ENCODE peak calls at places on chromosomes 3 and 15, in nine cellular contexts. C is NCI-H1092 treated with DMSO at 0.1 percent for 48 hours; W is foreskin fibroblast; A is Caki2; G is activated CD8-positive, alpha-beta T cell treated with anti-CD3 and anti-CD28 coated beads for 36 hours; Q is SK-MEL-5; X is GM03348; T is GM04504; V is neural crest cell. M is an unnamed sample.

GRCh38 chr3:139388961-139389551 is 391 bp downstream of the COPB2 start:
- DNase-seq in C (no peak), W (no peak), A (peak; percentile 10), G (peak; percentile 38), Q (no peak), X (peak; percentile 13), T (no peak), V (no peak), M (no peak)

GRCh38 chr3:119194237-119195150 is 21.1 kb downstream of the UPK1B start:
- DNase-seq in C (no peak), W (no peak), A (no peak), G (no peak), Q (no peak), X (peak; percentile 36), T (no peak), V (no peak), M (no peak)

GRCh38 chr15:45253330-45253729 is 1.3 kb downstream of the SLC28A2 start:
- DNase-seq in C (no peak), W (no peak), A (no peak), G (peak; percentile 19), Q (peak; percentile 11), X (no peak), T (no peak), V (no peak), M (no peak)

GRCh38 chr3:96354742-96355141 is 459.7 kb upstream of the EPHA6 start:
- DNase-seq in C (no peak), W (no peak), A (no peak), G (no peak), Q (no peak), X (no peak), T (no peak), V (no peak), M (no peak)

GRCh38 chr15:63860161-63860954 is 26.6 kb upstream of the HERC1 start:
- DNase-seq in C (no peak), W (no peak), A (no peak), G (peak; percentile 78), Q (no peak), X (no peak), T (no peak), V (no peak), M (no peak)

GRCh38 chr3:100068758-100069345 is 45.4 kb downstream of the FILIP1L start:
- DNase-seq in C (peak; percentile 79), W (peak; percentile 66), A (no peak), G (peak; percentile 90), Q (peak; percentile 83), X (peak; percentile 78), T (no peak), V (peak; percentile 66), M (peak; percentile 60)

GRCh38 chr3:71930056-71930991 is 145.4 kb upstream of the PROK2 start:
- DNase-seq in C (no peak), W (peak; percentile 25), A (no peak), G (peak; percentile 21), Q (peak; percentile 36), X (peak; percentile 86), T (peak; percentile 7), V (no peak), M (no peak)

GRCh38 chr15:52288051-52288942 is 7.3 kb downstream of the MYO5C start:
- DNase-seq in C (no peak), W (no peak), A (peak; percentile 57), G (no peak), Q (no peak), X (no peak), T (no peak), V (no peak), M (peak; percentile 59)

GRCh38 chr15:33083232-33084006 is 111.1 kb downstream of the FMN1 start:
- DNase-seq in C (no peak), W (no peak), A (no peak), G (no peak), Q (no peak), X (no peak), T (no peak), V (no peak), M (no peak)

GRCh38 chr15:50876260-50876988 is 32.1 kb upstream of the AP4E1 start:
- DNase-seq in C (no peak), W (no peak), A (no peak), G (no peak), Q (no peak), X (no peak), T (no peak), V (no peak), M (no peak)

GRCh38 chr15:41783272-41783660 is 9.0 kb downstream of the MAPKBP1 start:
- DNase-seq in C (no peak), W (no peak), A (no peak), G (no peak), Q (no peak), X (no peak), T (no peak), V (no peak), M (no peak)

GRCh38 chr3:138078096-138078495 is 37.3 kb downstream of the DZIP1L start:
- DNase-seq in C (no peak), W (peak; percentile 27), A (no peak), G (peak; percentile 14), Q (no peak), X (no peak), T (no peak), V (no peak), M (no peak)

GRCh38 chr3:181581651-181582050 is 130.1 kb upstream of the SOX2 start:
- DNase-seq in C (no peak), W (no peak), A (no peak), G (no peak), Q (no peak), X (no peak), T (no peak), V (no peak), M (no peak)

GRCh38 chr3:114213262-114213668 is 24.1 kb downstream of the ZNF80 start:
- DNase-seq in C (no peak), W (peak; percentile 81), A (peak; percentile 76), G (no peak), Q (no peak), X (peak; percentile 16), T (peak; percentile 36), V (no peak), M (no peak)

GRCh38 chr3:13263770-13264467 is 156.2 kb downstream of the NUP210 start:
- DNase-seq in C (no peak), W (no peak), A (no peak), G (no peak), Q (no peak), X (no peak), T (no peak), V (no peak), M (no peak)

GRCh38 chr3:195226900-195227447 is 44.0 kb downstream of the XXYLT1 start:
- DNase-seq in C (no peak), W (no peak), A (no peak), G (peak; percentile 72), Q (peak; percentile 50), X (no peak), T (no peak), V (no peak), M (no peak)

GRCh38 chr3:72907851-72908620 is 20.2 kb downstream of the GXYLT2 start:
- DNase-seq in C (no peak), W (peak; percentile 82), A (peak; percentile 56), G (no peak), Q (no peak), X (peak; percentile 83), T (peak; percentile 65), V (no peak), M (no peak)

GRCh38 chr3:31377045-31377642 is 155.6 kb upstream of the STT3B start:
- DNase-seq in C (no peak), W (peak; percentile 53), A (peak; percentile 37), G (peak; percentile 52), Q (no peak), X (peak; percentile 26), T (no peak), V (no peak), M (no peak)

GRCh38 chr15:101406796-101407195 is 82.7 kb downstream of the PCSK6 start:
- DNase-seq in C (no peak), W (no peak), A (no peak), G (no peak), Q (no peak), X (no peak), T (no peak), V (no peak), M (no peak)

GRCh38 chr15:48642795-48643194 is 2.7 kb downstream of the FBN1 start:
- DNase-seq in C (no peak), W (no peak), A (no peak), G (no peak), Q (no peak), X (no peak), T (no peak), V (no peak), M (no peak)

GRCh38 chr15:63968122-63968524 is 78.2 kb downstream of the DAPK2 start:
- DNase-seq in C (no peak), W (no peak), A (no peak), G (no peak), Q (no peak), X (no peak), T (no peak), V (no peak), M (no peak)

GRCh38 chr3:19945405-19946290 is 1.2 kb upstream of the RAB5A start:
- DNase-seq in C (no peak), W (no peak), A (no peak), G (peak; percentile 10), Q (no peak), X (peak; percentile 30), T (no peak), V (no peak), M (no peak)

GRCh38 chr3:123941150-123941941 is 19.7 kb downstream of the CCDC14 start:
- DNase-seq in C (no peak), W (no peak), A (no peak), G (no peak), Q (peak; percentile 44), X (peak; percentile 8), T (no peak), V (no peak), M (no peak)

GRCh38 chr3:195247086-195247862 is 23.7 kb downstream of the XXYLT1 start:
- DNase-seq in C (no peak), W (no peak), A (no peak), G (no peak), Q (no peak), X (no peak), T (no peak), V (no peak), M (no peak)

GRCh38 chr15:50825946-50826345 is 60.4 kb upstream of the SPPL2A start:
- DNase-seq in C (no peak), W (no peak), A (no peak), G (no peak), Q (no peak), X (no peak), T (peak; percentile 4), V (no peak), M (no peak)

GRCh38 chr3:156553705-156554356 is 1.1 kb downstream of the SSR3 start:
- DNase-seq in C (no peak), W (peak; percentile 68), A (no peak), G (no peak), Q (peak; percentile 43), X (peak; percentile 39), T (peak; percentile 40), V (no peak), M (no peak)

GRCh38 chr15:78763111-78763795 is 48.0 kb downstream of the ADAMTS7 start:
- DNase-seq in C (no peak), W (no peak), A (no peak), G (no peak), Q (no peak), X (no peak), T (no peak), V (no peak), M (no peak)

M was measured in NCI-H345.